ENCODE peak calls at places on chromosomes 2 and 18, in eight cellular contexts. L is esophagus squamous epithelium; Z is kidney tubule cell; G is fibroblast of lung; H is stromal cell of bone marrow; V is posterior vena cava; U is A549; T is stimulated activated effector memory CD8-positive, alpha-beta T cell treated with anti-CD3 and anti-CD28 coated beads, Interleukin-12 subunit alpha, Interleukin-12 subunit beta, amount 100 ng/mL, for 72 hours. O is an unnamed sample.

GRCh38 chr18:33700513-33700976 is 122.5 kb downstream of the ASXL3 start:
- DNase-seq in L (no peak), Z (no peak), G (no peak), H (no peak), V (no peak), U (no peak), T (no peak), O (no peak)

GRCh38 chr2:234378440-234378839 is 118.4 kb downstream of the ARL4C start:
- DNase-seq in L (no peak), Z (no peak), G (peak; percentile 61), H (no peak), V (no peak), U (no peak), T (no peak), O (no peak)

GRCh38 chr2:67823726-67824125 is 239.1 kb downstream of the C1D start:
- DNase-seq in L (no peak), Z (no peak), G (no peak), H (no peak), V (no peak), U (no peak), T (no peak), O (no peak)

GRCh38 chr2:169093535-169093934 is 24.2 kb downstream of the DHRS9 start:
- DNase-seq in L (no peak), Z (no peak), G (no peak), H (no peak), V (no peak), U (no peak), T (no peak), O (no peak)

GRCh38 chr2:25286723-25287483 is 54.8 kb downstream of the DNMT3A start:
- DNase-seq in L (no peak), Z (no peak), G (no peak), H (no peak), V (no peak), U (no peak), T (no peak), O (no peak)

GRCh38 chr2:46826898-46827245 is 88.7 kb downstream of the MCFD2 start:
- DNase-seq in L (no peak), Z (no peak), G (no peak), H (no peak), V (no peak), U (no peak), T (no peak), O (no peak)

GRCh38 chr18:59672125-59672769 is 25.0 kb downstream of the CCBE1 start:
- DNase-seq in L (no peak), Z (peak; percentile 16), G (peak; percentile 70), H (no peak), V (no peak), U (no peak), T (no peak), O (no peak)

GRCh38 chr2:206800501-206801416 is 35.4 kb downstream of the FASTKD2 start:
- DNase-seq in L (no peak), Z (peak; percentile 74), G (peak; percentile 68), H (peak; percentile 65), V (peak; percentile 84), U (peak; percentile 72), T (no peak), O (peak; percentile 56)

GRCh38 chr2:145273840-145274239 is 753.9 kb upstream of the ZEB2 start:
- DNase-seq in L (no peak), Z (peak; percentile 71), G (no peak), H (no peak), V (no peak), U (no peak), T (no peak), O (no peak)

GRCh38 chr2:62465741-62466500 is 40.1 kb downstream of the TMEM17 start:
- DNase-seq in L (no peak), Z (no peak), G (no peak), H (no peak), V (no peak), U (no peak), T (no peak), O (no peak)

O was measured in GM04504.